ENCODE peak calls at places on chromosomes 1 and 21, in seven cellular contexts. C is fibroblast of the conjunctiva, A is right cardiac atrium, Q is WTC11, S is substantia nigra, O is AG20443, G is fibroblast of pulmonary artery. P is an unnamed sample.

GRCh38 chr1:230048322-230048721 is 18.7 kb upstream of the GALNT2 start:
- DNase-seq in S (no peak), C (no peak), G (no peak), O (no peak), A (no peak), Q (no peak), P (no peak)

GRCh38 chr1:59262631-59263030 is 34.3 kb upstream of the FGGY start:
- DNase-seq in Q (no peak), G (no peak), S (no peak), O (no peak), A (no peak), C (no peak), P (no peak)

GRCh38 chr1:110203021-110203661 is 7.0 kb upstream of the KCNC4 start:
- DNase-seq in G (peak; percentile 82), A (no peak), Q (peak; percentile 62), S (no peak), C (peak; percentile 43), O (peak; percentile 73), P (no peak)

GRCh38 chr1:3744646-3745045 is 7.6 kb upstream of the CCDC27 start:
- DNase-seq in S (no peak), C (no peak), Q (no peak), A (no peak), G (no peak), O (no peak), P (no peak)

GRCh38 chr1:41721039-41721438 is 197.7 kb downstream of the HIVEP3 start:
- DNase-seq in O (no peak), A (no peak), Q (no peak), S (no peak), G (no peak), C (no peak), P (no peak)

GRCh38 chr1:10727703-10728348 is 68.6 kb downstream of the CASZ1 start:
- DNase-seq in S (no peak), C (no peak), O (no peak), Q (no peak), A (no peak), G (no peak), P (no peak)

GRCh38 chr1:22496536-22497160 is 45.0 kb downstream of the ZBTB40 start:
- DNase-seq in S (no peak), Q (no peak), C (no peak), G (no peak), A (no peak), O (no peak), P (no peak)

GRCh38 chr21:45074818-45075605 is 632 bp downstream of the ADARB1 start:
- DNase-seq in O (no peak), S (no peak), G (peak; percentile 15), A (peak; percentile 33), Q (peak; percentile 56), C (no peak), P (peak; percentile 50)

GRCh38 chr1:110302836-110303235 is 36.3 kb upstream of the RBM15 start:
- DNase-seq in S (no peak), G (no peak), C (no peak), Q (no peak), O (no peak), A (no peak), P (no peak)

GRCh38 chr1:212512731-212513559 is 80.2 kb downstream of the NENF start:
- DNase-seq in G (no peak), A (no peak), Q (no peak), C (no peak), S (no peak), O (peak; percentile 48), P (no peak)

GRCh38 chr1:219908170-219908569 is 20.2 kb downstream of the SLC30A10 start:
- DNase-seq in O (no peak), G (no peak), C (no peak), A (no peak), Q (no peak), S (no peak), P (no peak)